ENCODE peak calls at places on chromosome 18, in eight cellular contexts. One of them, this sample, is unnamed.

GRCh38 chr18:11518788-11519685 is 90.4 kb upstream of the SLC35G4 start:
- DNase-seq in hippocampal formation: peak
- DNase-seq in HEK293T: peak
- DNase-seq in activated CD8-positive, alpha-beta memory T cell treated with anti-CD3 and anti-CD28 coated beads, Interleukin-2, amount 50 U/mL, for 4 hours: no peak
- DNase-seq in cardiac fibroblast: peak
- DNase-seq in small intestine: peak
- DNase-seq in central memory CD4-positive, alpha-beta T cell: no peak
- DNase-seq in Daoy: peak
- DNase-seq in this sample: peak

GRCh38 chr18:50282521-50283335 is 1.4 kb upstream of the MBD1 start:
- DNase-seq in hippocampal formation: no peak
- DNase-seq in HEK293T: no peak
- DNase-seq in activated CD8-positive, alpha-beta memory T cell treated with anti-CD3 and anti-CD28 coated beads, Interleukin-2, amount 50 U/mL, for 4 hours: no peak
- DNase-seq in cardiac fibroblast: no peak
- DNase-seq in small intestine: no peak
- DNase-seq in central memory CD4-positive, alpha-beta T cell: no peak
- DNase-seq in Daoy: no peak
- DNase-seq in this sample: no peak

GRCh38 chr18:55968550-55968949 is 380.6 kb upstream of the TCF4 start:
- DNase-seq in hippocampal formation: no peak
- DNase-seq in HEK293T: no peak
- DNase-seq in activated CD8-positive, alpha-beta memory T cell treated with anti-CD3 and anti-CD28 coated beads, Interleukin-2, amount 50 U/mL, for 4 hours: no peak
- DNase-seq in cardiac fibroblast: no peak
- DNase-seq in small intestine: no peak
- DNase-seq in central memory CD4-positive, alpha-beta T cell: no peak
- DNase-seq in Daoy: peak
- DNase-seq in this sample: no peak

GRCh38 chr18:55515204-55515603 is 72.8 kb downstream of the TCF4 start:
- DNase-seq in hippocampal formation: no peak
- DNase-seq in HEK293T: no peak
- DNase-seq in activated CD8-positive, alpha-beta memory T cell treated with anti-CD3 and anti-CD28 coated beads, Interleukin-2, amount 50 U/mL, for 4 hours: no peak
- DNase-seq in cardiac fibroblast: no peak
- DNase-seq in small intestine: no peak
- DNase-seq in central memory CD4-positive, alpha-beta T cell: no peak
- DNase-seq in Daoy: no peak
- DNase-seq in this sample: no peak

GRCh38 chr18:76363451-76364120 is 131.5 kb downstream of the ZNF516 start:
- DNase-seq in hippocampal formation: no peak
- DNase-seq in HEK293T: no peak
- DNase-seq in activated CD8-positive, alpha-beta memory T cell treated with anti-CD3 and anti-CD28 coated beads, Interleukin-2, amount 50 U/mL, for 4 hours: no peak
- DNase-seq in cardiac fibroblast: peak
- DNase-seq in small intestine: no peak
- DNase-seq in central memory CD4-positive, alpha-beta T cell: no peak
- DNase-seq in Daoy: no peak
- DNase-seq in this sample: no peak

GRCh38 chr18:34159691-34160185 is 65.0 kb downstream of the NOL4 start:
- DNase-seq in hippocampal formation: no peak
- DNase-seq in HEK293T: no peak
- DNase-seq in activated CD8-positive, alpha-beta memory T cell treated with anti-CD3 and anti-CD28 coated beads, Interleukin-2, amount 50 U/mL, for 4 hours: no peak
- DNase-seq in cardiac fibroblast: no peak
- DNase-seq in small intestine: no peak
- DNase-seq in central memory CD4-positive, alpha-beta T cell: no peak
- DNase-seq in Daoy: no peak
- DNase-seq in this sample: peak

GRCh38 chr18:53771664-53772063 is 452.8 kb downstream of the MBD2 start:
- DNase-seq in hippocampal formation: no peak
- DNase-seq in HEK293T: no peak
- DNase-seq in activated CD8-positive, alpha-beta memory T cell treated with anti-CD3 and anti-CD28 coated beads, Interleukin-2, amount 50 U/mL, for 4 hours: no peak
- DNase-seq in cardiac fibroblast: no peak
- DNase-seq in small intestine: no peak
- DNase-seq in central memory CD4-positive, alpha-beta T cell: no peak
- DNase-seq in Daoy: no peak
- DNase-seq in this sample: no peak

GRCh38 chr18:24293254-24293653 is 104.4 kb downstream of the OSBPL1A start:
- DNase-seq in hippocampal formation: no peak
- DNase-seq in HEK293T: no peak
- DNase-seq in activated CD8-positive, alpha-beta memory T cell treated with anti-CD3 and anti-CD28 coated beads, Interleukin-2, amount 50 U/mL, for 4 hours: no peak
- DNase-seq in cardiac fibroblast: no peak
- DNase-seq in small intestine: no peak
- DNase-seq in central memory CD4-positive, alpha-beta T cell: no peak
- DNase-seq in Daoy: no peak
- DNase-seq in this sample: no peak

This sample was measured in head of caudate nucleus.